ENCODE peak calls at places on chromosomes 13 and 19, in ten cellular contexts. Q, J, K, O, Y, D, X, M, V and T are unnamed samples.

GRCh38 chr19:44072543-44073401 is 813 bp downstream of the ZNF284 start:
- DNase-seq in Q (no peak), X (no peak), K (no peak), O (no peak), D (peak), J (peak), Y (no peak), V (no peak), M (no peak), T (no peak)

GRCh38 chr13:99382428-99383133 is 75.4 kb upstream of the GPR183 start:
- DNase-seq in V (no peak), O (no peak), K (no peak), D (no peak), J (no peak), Q (peak), M (no peak), X (no peak), Y (no peak), T (no peak)

GRCh38 chr13:63636231-63636993 is 2220.8 kb upstream of the PCDH20 start:
- DNase-seq in Q (no peak), K (no peak), Y (no peak), M (no peak), D (peak), V (no peak), O (no peak), J (no peak), X (no peak), T (no peak)

GRCh38 chr19:40744554-40745401 is 5.5 kb downstream of the ACTMAP start:
- DNase-seq in K (no peak), X (no peak), Q (peak), J (no peak), O (no peak), D (no peak), Y (no peak), V (peak), M (no peak), T (no peak)

GRCh38 chr19:9721861-9722260 is 46.7 kb downstream of the ZNF846 start:
- DNase-seq in K (no peak), V (no peak), Q (no peak), J (no peak), O (no peak), X (no peak), M (no peak), D (no peak), Y (no peak), T (no peak)

GRCh38 chr13:48775285-48775684 is 121.6 kb downstream of the CYSLTR2 start:
- DNase-seq in Y (peak), D (no peak), X (no peak), M (no peak), K (no peak), Q (no peak), O (no peak), J (peak), V (no peak), T (no peak)

GRCh38 chr19:17948967-17949930 is 16.4 kb downstream of the CCDC124 start:
- DNase-seq in M (peak), V (peak), X (no peak), J (no peak), O (no peak), D (no peak), K (no peak), Q (no peak), Y (no peak), T (no peak)

GRCh38 chr19:30630289-30631034 is 258.3 kb downstream of the ZNF536 start:
- DNase-seq in J (no peak), Q (no peak), D (no peak), V (no peak), X (no peak), K (no peak), M (no peak), O (no peak), Y (no peak), T (no peak)

GRCh38 chr13:29918845-29919244 is 68.4 kb upstream of the UBL3 start:
- DNase-seq in X (no peak), V (no peak), Q (no peak), K (peak), Y (peak), J (peak), M (no peak), D (peak), O (no peak), T (no peak)

GRCh38 chr19:12777217-12778019 is 2.1 kb upstream of the HOOK2 start:
- DNase-seq in K (no peak), D (peak), V (peak), O (no peak), J (peak), Y (peak), M (peak), X (peak), Q (peak), T (peak)

GRCh38 chr13:22561581-22561980 is 619.2 kb upstream of the SGCG start:
- DNase-seq in J (peak), Q (no peak), O (no peak), D (no peak), X (no peak), M (no peak), K (no peak), V (no peak), Y (no peak), T (no peak)

GRCh38 chr19:15466851-15467733 is 2.7 kb upstream of the RASAL3 start:
- DNase-seq in X (no peak), M (peak), O (no peak), J (peak), K (no peak), Y (peak), Q (peak), D (no peak), V (no peak), T (no peak)

GRCh38 chr13:112941349-112941748 is 27.7 kb upstream of the MCF2L start:
- DNase-seq in K (no peak), M (peak), Y (no peak), V (no peak), J (no peak), Q (no peak), X (no peak), O (no peak), D (no peak), T (no peak)

GRCh38 chr13:37769545-37769944 is 100.0 kb downstream of the TRPC4 start:
- DNase-seq in O (no peak), D (no peak), V (no peak), J (no peak), K (no peak), Y (no peak), M (no peak), Q (no peak), X (no peak), T (no peak)

GRCh38 chr19:49434907-49435577 is 6.3 kb downstream of the SLC17A7 start:
- DNase-seq in V (no peak), O (no peak), Q (no peak), J (no peak), D (no peak), K (no peak), Y (no peak), M (no peak), X (no peak), T (no peak)

GRCh38 chr13:110187501-110188161 is 119.3 kb downstream of the COL4A1 start:
- DNase-seq in K (peak), Y (peak), X (no peak), V (no peak), Q (no peak), M (no peak), D (peak), O (no peak), J (peak), T (peak)

GRCh38 chr19:47729799-47730520 is 15.4 kb upstream of the NOP53 start:
- DNase-seq in Q (peak), K (no peak), O (no peak), Y (no peak), V (no peak), J (peak), X (no peak), D (peak), M (peak), T (peak)

GRCh38 chr19:6802336-6803035 is 30.0 kb downstream of the VAV1 start:
- DNase-seq in Y (no peak), K (no peak), M (peak), V (no peak), X (peak), D (no peak), O (peak), Q (peak), J (no peak), T (peak)

GRCh38 chr13:98476106-98476505 is 100.8 kb downstream of the STK24 start:
- DNase-seq in Y (no peak), X (no peak), Q (peak), K (no peak), M (no peak), V (no peak), D (no peak), J (no peak), O (no peak), T (no peak)

GRCh38 chr19:5621945-5622464 is 571 bp downstream of the SAFB2 start:
- DNase-seq in J (no peak), K (no peak), Q (peak), V (no peak), D (peak), Y (no peak), X (no peak), M (no peak), O (no peak), T (no peak)

GRCh38 chr19:15432018-15432494 is 13.3 kb upstream of the AKAP8L start:
- DNase-seq in J (no peak), D (no peak), K (no peak), V (peak), O (no peak), Q (peak), Y (no peak), M (peak), X (no peak), T (peak)

GRCh38 chr19:23116802-23117571 is at the start of gene ZNF730:
- DNase-seq in M (peak), Q (peak), D (no peak), Y (peak), K (peak), O (no peak), J (peak), V (no peak), X (no peak), T (peak)

GRCh38 chr13:92317066-92317465 is 909.5 kb upstream of the GPC6 start:
- DNase-seq in M (no peak), Y (peak), K (no peak), Q (no peak), X (no peak), V (no peak), D (no peak), O (no peak), J (peak), T (no peak)

GRCh38 chr13:75365724-75366173 is 116.2 kb downstream of the TBC1D4 start:
- DNase-seq in D (no peak), M (no peak), K (peak), X (no peak), V (no peak), J (peak), Y (peak), Q (peak), O (no peak), T (no peak)

GRCh38 chr13:67283602-67284001 is 53.5 kb upstream of the PCDH9 start:
- DNase-seq in J (peak), X (no peak), Q (no peak), M (no peak), Y (peak), K (no peak), V (no peak), O (no peak), D (peak), T (no peak)

GRCh38 chr19:41945135-41945766 is 13.9 kb downstream of the RABAC1 start:
- DNase-seq in Q (peak), V (no peak), D (no peak), X (peak), M (peak), Y (no peak), O (peak), J (no peak), K (no peak), T (no peak)

GRCh38 chr19:48090281-48090802 is 20.3 kb downstream of the PLA2G4C start:
- DNase-seq in O (no peak), Y (no peak), Q (no peak), K (peak), M (no peak), X (no peak), D (no peak), V (no peak), J (no peak), T (no peak)

GRCh38 chr19:49086296-49086695 is 1.0 kb downstream of the SNRNP70 start:
- DNase-seq in Q (no peak), M (no peak), J (no peak), K (no peak), V (no peak), O (no peak), X (no peak), Y (no peak), D (no peak), T (no peak)

GRCh38 chr13:41060723-41061074 is 610 bp upstream of the WBP4 start:
- DNase-seq in M (peak), K (no peak), V (no peak), J (peak), O (peak), D (peak), Y (no peak), X (peak), Q (peak), T (peak)

GRCh38 chr19:40229484-40229883 is 3.0 kb upstream of the CCNP start:
- DNase-seq in V (no peak), J (peak), D (no peak), Q (no peak), O (no peak), Y (peak), M (no peak), X (no peak), K (peak), T (no peak)

GRCh38 chr19:1957562-1958248 is 16.7 kb downstream of the CSNK1G2 start:
- DNase-seq in V (no peak), O (no peak), D (no peak), Q (no peak), K (no peak), Y (no peak), X (no peak), J (no peak), M (no peak), T (no peak)

GRCh38 chr13:67224148-67224846 is 5.8 kb downstream of the PCDH9 start:
- DNase-seq in K (no peak), O (no peak), Q (peak), M (peak), X (no peak), J (peak), V (no peak), D (peak), Y (peak), T (peak)

GRCh38 chr13:30792257-30793000 is 57.1 kb downstream of the ALOX5AP start:
- DNase-seq in V (no peak), K (peak), Q (no peak), M (peak), O (no peak), X (no peak), D (peak), J (peak), Y (peak), T (peak)

GRCh38 chr13:100707818-100708740 is 33.5 kb upstream of the TMTC4 start:
- DNase-seq in Y (no peak), M (no peak), V (no peak), Q (peak), O (no peak), X (no peak), D (no peak), K (no peak), J (peak), T (no peak)

GRCh38 chr13:39148513-39148961 is 110.3 kb downstream of the NHLRC3 start:
- DNase-seq in M (no peak), V (no peak), D (no peak), Q (peak), K (peak), Y (no peak), O (no peak), J (peak), X (no peak), T (no peak)

GRCh38 chr19:37914908-37915307 is 7.9 kb downstream of the SIPA1L3 start:
- DNase-seq in J (no peak), D (no peak), Y (no peak), O (no peak), Q (no peak), K (no peak), V (no peak), X (no peak), M (no peak), T (no peak)

GRCh38 chr13:40969169-40969901 is 49.8 kb downstream of the ELF1 start:
- DNase-seq in V (no peak), K (no peak), J (no peak), M (no peak), O (no peak), Q (no peak), Y (no peak), X (no peak), D (no peak), T (no peak)